ENCODE peak calls at places on chromosomes 6 and 20, in four cellular contexts. One of them, this sample, is unnamed.
A peak's percentile ranks its signal among the peaks of the same experiment; 100 is the strongest.

GRCh38 chr20:52167232-52167840 is 24.2 kb downstream of the ZFP64 start:
- DNase-seq in NCI-H460: no peak
- DNase-seq in left ventricle myocardium inferior: no peak
- DNase-seq in choroid plexus epithelial cell: no peak
- DNase-seq in this sample: no peak

GRCh38 chr6:106476326-106477105 is 116.0 kb downstream of the CRYBG1 start:
- DNase-seq in NCI-H460: no peak
- DNase-seq in left ventricle myocardium inferior: no peak
- DNase-seq in choroid plexus epithelial cell: peak; percentile 39
- DNase-seq in this sample: no peak

GRCh38 chr6:100353276-100354015 is 111.3 kb downstream of the SIM1 start:
- DNase-seq in choroid plexus epithelial cell: peak; percentile 89
- DNase-seq in left ventricle myocardium inferior: no peak
- DNase-seq in NCI-H460: no peak
- DNase-seq in this sample: no peak

GRCh38 chr6:9621276-9621675 is 793.6 kb downstream of the TFAP2A start:
- DNase-seq in left ventricle myocardium inferior: no peak
- DNase-seq in NCI-H460: no peak
- DNase-seq in choroid plexus epithelial cell: no peak
- DNase-seq in this sample: no peak

GRCh38 chr20:48186915-48187314 is 401.6 kb upstream of the SULF2 start:
- DNase-seq in left ventricle myocardium inferior: no peak
- DNase-seq in choroid plexus epithelial cell: no peak
- DNase-seq in NCI-H460: no peak
- DNase-seq in this sample: no peak

GRCh38 chr6:144955853-144956252 is 670.7 kb downstream of the UTRN start:
- DNase-seq in left ventricle myocardium inferior: no peak
- DNase-seq in choroid plexus epithelial cell: peak; percentile 43
- DNase-seq in NCI-H460: no peak
- DNase-seq in this sample: no peak

GRCh38 chr20:47304287-47304686 is 52.2 kb downstream of the ZMYND8 start:
- DNase-seq in left ventricle myocardium inferior: no peak
- DNase-seq in choroid plexus epithelial cell: peak; percentile 53
- DNase-seq in NCI-H460: no peak
- DNase-seq in this sample: peak; percentile 56

GRCh38 chr6:20253021-20253420 is 40.8 kb upstream of the MBOAT1 start:
- DNase-seq in NCI-H460: no peak
- DNase-seq in choroid plexus epithelial cell: no peak
- DNase-seq in left ventricle myocardium inferior: no peak
- DNase-seq in this sample: no peak

GRCh38 chr6:159097256-159097655 is 52.5 kb upstream of the TAGAP start:
- DNase-seq in NCI-H460: no peak
- DNase-seq in choroid plexus epithelial cell: no peak
- DNase-seq in left ventricle myocardium inferior: no peak
- DNase-seq in this sample: no peak

GRCh38 chr6:36629792-36630191 is 35.6 kb downstream of the SRSF3 start:
- DNase-seq in choroid plexus epithelial cell: no peak
- DNase-seq in left ventricle myocardium inferior: no peak
- DNase-seq in NCI-H460: no peak
- DNase-seq in this sample: no peak

GRCh38 chr6:37916149-37916548 is 96.6 kb downstream of the ZFAND3 start:
- DNase-seq in NCI-H460: no peak
- DNase-seq in choroid plexus epithelial cell: no peak
- DNase-seq in left ventricle myocardium inferior: no peak
- DNase-seq in this sample: no peak

GRCh38 chr6:136251394-136251793 is 1.3 kb upstream of the MTFR2 start:
- DNase-seq in NCI-H460: no peak
- DNase-seq in left ventricle myocardium inferior: no peak
- DNase-seq in choroid plexus epithelial cell: no peak
- DNase-seq in this sample: no peak

GRCh38 chr20:17822039-17822438 is 122.3 kb downstream of the BANF2 start:
- DNase-seq in choroid plexus epithelial cell: peak; percentile 93
- DNase-seq in NCI-H460: no peak
- DNase-seq in left ventricle myocardium inferior: no peak
- DNase-seq in this sample: no peak

GRCh38 chr6:146847426-146847825 is 248.7 kb downstream of the ADGB start:
- DNase-seq in choroid plexus epithelial cell: peak; percentile 63
- DNase-seq in left ventricle myocardium inferior: no peak
- DNase-seq in NCI-H460: no peak
- DNase-seq in this sample: no peak

GRCh38 chr6:43089467-43089866 is 13.4 kb downstream of the PTK7 start:
- DNase-seq in left ventricle myocardium inferior: no peak
- DNase-seq in NCI-H460: no peak
- DNase-seq in choroid plexus epithelial cell: no peak
- DNase-seq in this sample: no peak

GRCh38 chr6:87574237-87574636 is 15.6 kb downstream of the RARS2 start:
- DNase-seq in choroid plexus epithelial cell: no peak
- DNase-seq in NCI-H460: no peak
- DNase-seq in left ventricle myocardium inferior: no peak
- DNase-seq in this sample: no peak

GRCh38 chr20:48705208-48706115 is 122.3 kb downstream of the PREX1 start:
- DNase-seq in choroid plexus epithelial cell: peak; percentile 51
- DNase-seq in NCI-H460: no peak
- DNase-seq in left ventricle myocardium inferior: no peak
- DNase-seq in this sample: no peak

GRCh38 chr6:37171141-37171969 is 1.4 kb downstream of the PIM1 start:
- DNase-seq in NCI-H460: no peak
- DNase-seq in choroid plexus epithelial cell: peak; percentile 45
- DNase-seq in left ventricle myocardium inferior: peak; percentile 55
- DNase-seq in this sample: peak; percentile 52

GRCh38 chr6:141726158-141726557 is 406.6 kb upstream of the GJE1 start:
- DNase-seq in NCI-H460: no peak
- DNase-seq in left ventricle myocardium inferior: no peak
- DNase-seq in choroid plexus epithelial cell: no peak
- DNase-seq in this sample: no peak

GRCh38 chr6:136289327-136289578 is 393 bp downstream of the BCLAF1 start:
- DNase-seq in NCI-H460: peak; percentile 82
- DNase-seq in choroid plexus epithelial cell: peak; percentile 93
- DNase-seq in left ventricle myocardium inferior: peak; percentile 92
- DNase-seq in this sample: peak; percentile 87

GRCh38 chr6:35015996-35016395 is 125.1 kb downstream of the TCP11 start:
- DNase-seq in choroid plexus epithelial cell: peak; percentile 50
- DNase-seq in NCI-H460: no peak
- DNase-seq in left ventricle myocardium inferior: no peak
- DNase-seq in this sample: no peak

GRCh38 chr6:155181498-155181897 is 82.3 kb upstream of the CLDN20 start:
- DNase-seq in choroid plexus epithelial cell: no peak
- DNase-seq in left ventricle myocardium inferior: no peak
- DNase-seq in NCI-H460: no peak
- DNase-seq in this sample: no peak